ENCODE peak calls at places on chromosomes 5 and 9, in seven cellular contexts. Q, S, K, W, X, C and I are unnamed samples.

GRCh38 chr5:33736510-33736909 is 155.3 kb downstream of the ADAMTS12 start:
- DNase-seq in W (no peak), Q (no peak), S (peak; percentile 90), K (peak; percentile 72), C (no peak), X (no peak), I (no peak)

GRCh38 chr9:131954299-131954698 is 125.4 kb downstream of the MED27 start:
- DNase-seq in C (peak; percentile 47), X (no peak), S (no peak), K (no peak), W (peak; percentile 42), Q (no peak), I (no peak)

GRCh38 chr5:56369333-56369947 is 136.3 kb upstream of the ANKRD55 start:
- DNase-seq in W (no peak), Q (no peak), S (no peak), C (no peak), X (no peak), K (peak; percentile 96), I (no peak)

GRCh38 chr5:2876183-2876582 is 124.7 kb upstream of the IRX2 start:
- DNase-seq in W (no peak), C (no peak), Q (no peak), X (no peak), S (no peak), K (no peak), I (no peak)

GRCh38 chr9:119961774-119962408 is 592.7 kb upstream of the BRINP1 start:
- DNase-seq in X (no peak), W (peak; percentile 71), C (peak; percentile 79), S (no peak), Q (peak; percentile 75), K (peak; percentile 40), I (no peak)

GRCh38 chr5:144284036-144284435 is 113.4 kb downstream of the KCTD16 start:
- DNase-seq in Q (no peak), W (no peak), K (no peak), S (no peak), X (no peak), C (no peak), I (no peak)

GRCh38 chr5:14428302-14429081 is 153.1 kb upstream of the OTULINL start:
- DNase-seq in X (no peak), K (peak; percentile 45), Q (no peak), C (peak; percentile 42), W (no peak), S (no peak), I (no peak)

GRCh38 chr5:76801159-76801802 is 17.5 kb upstream of the F2RL1 start:
- DNase-seq in W (no peak), C (no peak), S (no peak), X (no peak), Q (no peak), K (peak; percentile 99), I (no peak)

GRCh38 chr5:133869675-133869978 is 98.8 kb downstream of the C5orf15 start:
- DNase-seq in W (no peak), Q (no peak), X (no peak), K (no peak), S (no peak), C (no peak), I (no peak)

GRCh38 chr5:80141147-80141671 is 106.1 kb downstream of the THBS4 start:
- DNase-seq in Q (peak; percentile 46), S (no peak), W (peak; percentile 47), C (peak; percentile 95), K (peak; percentile 70), X (no peak), I (no peak)

GRCh38 chr5:111953351-111954127 is 196.5 kb upstream of the NREP start:
- DNase-seq in Q (no peak), S (peak; percentile 71), W (no peak), C (no peak), K (peak; percentile 88), X (no peak), I (no peak)

GRCh38 chr5:40385544-40385943 is 294.2 kb upstream of the PTGER4 start:
- DNase-seq in C (no peak), K (no peak), Q (no peak), S (no peak), W (no peak), X (no peak), I (no peak)

GRCh38 chr5:17154211-17154996 is 63.0 kb upstream of the BASP1 start:
- DNase-seq in X (no peak), C (no peak), S (no peak), K (peak; percentile 66), Q (no peak), W (no peak), I (no peak)

GRCh38 chr5:73304381-73304780 is 131.4 kb downstream of the TMEM174 start:
- DNase-seq in Q (no peak), K (no peak), C (no peak), X (no peak), W (no peak), S (no peak), I (no peak)

GRCh38 chr5:154722936-154723335 is 32.2 kb upstream of the LARP1 start:
- DNase-seq in W (no peak), C (no peak), S (no peak), K (no peak), X (no peak), Q (no peak), I (no peak)